ENCODE peak calls at places on chromosomes 7 and 10, in five cellular contexts. U, R, E, X and V are unnamed samples.
A peak's percentile ranks its signal among the peaks of the same experiment; 100 is the strongest.

GRCh38 chr10:13453896-13454295 is 74.9 kb downstream of the BEND7 start:
- DNase-seq in U (no peak), R (no peak), E (no peak), X (no peak), V (no peak)

GRCh38 chr10:72308320-72308987 is 34.7 kb downstream of the DDIT4 start:
- DNase-seq in U (peak; percentile 77), R (no peak), E (peak; percentile 79), X (peak; percentile 91), V (peak; percentile 86)

GRCh38 chr10:77513783-77514331 is 123.8 kb downstream of the KCNMA1 start:
- DNase-seq in U (peak; percentile 94), R (no peak), E (peak; percentile 74), X (peak; percentile 95), V (no peak)

GRCh38 chr10:110649652-110650264 is 5.6 kb downstream of the RBM20 start:
- DNase-seq in U (no peak), R (no peak), E (no peak), X (no peak), V (no peak)

GRCh38 chr7:83267141-83267631 is 104.5 kb upstream of the PCLO start:
- DNase-seq in U (no peak), R (no peak), E (no peak), X (peak; percentile 17), V (no peak)

GRCh38 chr7:80100254-80100653 is 34.4 kb upstream of the GNAI1 start:
- DNase-seq in U (no peak), R (no peak), E (no peak), X (no peak), V (no peak)

GRCh38 chr10:69222157-69223027 is 2.3 kb downstream of the HKDC1 start:
- DNase-seq in U (no peak), R (peak; percentile 40), E (no peak), X (peak; percentile 80), V (no peak)

GRCh38 chr10:30284860-30285594 is 64.1 kb downstream of the MTPAP start:
- DNase-seq in U (no peak), R (no peak), E (no peak), X (peak; percentile 70), V (no peak)

GRCh38 chr7:155652156-155653124 is 8.0 kb downstream of the RBM33 start:
- DNase-seq in U (no peak), R (no peak), E (no peak), X (peak; percentile 61), V (no peak)

GRCh38 chr7:50920031-50920635 is 137.4 kb upstream of the GRB10 start:
- DNase-seq in U (no peak), R (no peak), E (no peak), X (no peak), V (no peak)

GRCh38 chr7:142298009-142298408 is 40.2 kb upstream of the PRSS58 start:
- DNase-seq in U (no peak), R (no peak), E (no peak), X (peak; percentile 49), V (no peak)

GRCh38 chr7:88912852-88913251 is 117.3 kb upstream of the TEX47 start:
- DNase-seq in U (no peak), R (no peak), E (no peak), X (no peak), V (no peak)

GRCh38 chr10:3778708-3779108 is 6.3 kb downstream of the KLF6 start:
- DNase-seq in U (no peak), R (no peak), E (no peak), X (peak; percentile 42), V (no peak)

GRCh38 chr7:128381161-128381821 is 19.8 kb upstream of the PRRT4 start:
- DNase-seq in U (no peak), R (no peak), E (no peak), X (peak; percentile 49), V (no peak)

GRCh38 chr10:75860009-75860408 is 428.6 kb downstream of the LRMDA start:
- DNase-seq in U (no peak), R (no peak), E (no peak), X (no peak), V (peak; percentile 17)

DNA sequence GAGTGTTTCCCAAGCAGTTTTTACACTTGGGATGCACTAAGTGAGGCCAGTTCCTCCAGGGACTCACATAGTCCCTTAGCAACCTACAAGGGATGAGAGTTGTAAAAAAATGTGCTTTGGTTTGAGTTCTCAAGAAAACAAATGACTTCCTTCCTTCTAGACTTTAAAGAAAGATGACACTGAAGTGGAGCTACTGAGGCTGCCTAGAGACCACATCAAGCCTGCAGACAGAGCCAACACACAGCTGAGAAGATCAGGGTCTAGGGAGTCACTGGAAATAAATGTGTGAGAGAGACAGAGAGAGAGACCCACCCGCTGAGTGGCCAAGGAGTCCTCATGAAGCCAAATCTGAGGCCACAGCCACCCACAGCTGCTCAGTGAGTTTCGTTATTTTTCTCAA is 264.4 kb downstream of the TNS3 start:
- DNase-seq in U (no peak), R (no peak), E (no peak), X (no peak), V (no peak)
- H3K4me1 ChIP-seq in U (no peaks in the 10 kb centered on the region), R (peaks cover 21% of the 10 kb centered on the region), E (peaks cover 67% of the 10 kb centered on the region), X (peaks cover 8% of the 10 kb centered on the region), V (peaks cover 31% of the 10 kb centered on the region)

GRCh38 chr10:37831495-37832333 is 25.7 kb downstream of the ZNF248 start:
- DNase-seq in U (no peak), R (no peak), E (no peak), X (peak; percentile 3), V (no peak)
- H3K4me3 ChIP-seq in U (no peak overlapping the region), R (no peak overlapping the region), E (no peak overlapping the region), X (no peak overlapping the region), V (peak overlapping the region; percentile 25)

DNA sequence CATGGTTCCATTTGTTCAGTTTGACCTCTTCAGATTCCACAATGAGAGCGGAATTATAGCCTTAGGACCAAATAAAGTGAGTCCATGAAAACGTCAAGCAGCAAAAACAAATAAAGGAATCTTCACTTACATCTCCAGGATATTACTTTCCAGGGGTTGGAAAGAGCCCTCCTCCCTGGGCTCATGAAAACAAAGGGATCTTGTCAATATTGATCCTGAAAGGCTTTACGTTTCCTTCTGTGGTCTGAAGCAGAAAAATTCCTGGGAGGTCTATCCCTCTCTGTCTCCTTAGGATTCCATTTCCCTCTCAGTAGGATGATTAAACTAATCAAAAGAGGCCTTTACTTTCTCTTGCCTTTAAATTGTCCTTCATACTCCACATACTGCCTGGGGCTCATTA is 293.5 kb downstream of the GPAM start:
- DNase-seq in U (no peak), R (no peak), E (no peak), X (no peak), V (no peak)
- H3K4me1 ChIP-seq in U (no peaks in the 10 kb centered on the region), R (no peaks in the 10 kb centered on the region), E (no peaks in the 10 kb centered on the region), X (no peaks in the 10 kb centered on the region), V (no peaks in the 10 kb centered on the region)

DNA sequence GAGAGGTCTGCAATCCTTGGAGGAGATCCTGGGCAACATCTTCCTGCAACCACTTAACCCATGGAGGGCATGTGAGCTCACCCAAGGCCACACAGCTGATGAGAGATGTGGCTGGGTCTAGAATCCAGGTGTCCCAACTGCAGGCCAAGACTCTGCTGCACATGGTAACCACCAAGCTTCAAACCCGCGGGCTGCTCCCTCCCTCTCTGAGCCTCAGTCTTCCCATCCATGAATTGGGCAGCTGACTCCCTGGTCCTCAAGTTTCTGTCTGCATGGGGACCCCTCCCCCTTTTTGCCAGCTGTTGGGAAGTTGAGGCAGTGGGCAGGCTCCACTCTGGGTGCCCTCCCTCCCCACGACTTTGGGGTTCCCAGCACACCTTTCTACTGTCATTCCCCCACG is 20.9 kb upstream of the INMT start:
- DNase-seq in U (no peak), R (no peak), E (no peak), X (no peak), V (no peak)
- H3K4me3 ChIP-seq in U (no peak overlapping the region), R (no peak overlapping the region), E (no peak overlapping the region), X (no peak overlapping the region), V (no peak overlapping the region)

GRCh38 chr10:107915277-107915634 is 750.8 kb upstream of the SORCS1 start:
- DNase-seq in U (no peak), R (no peak), E (no peak), X (peak; percentile 68), V (no peak)
- H3K4me1 ChIP-seq in U (no peaks in the 10 kb centered on the region), R (peaks cover 8% of the 10 kb centered on the region), E (no peaks in the 10 kb centered on the region), X (peaks cover 14% of the 10 kb centered on the region), V (no peaks in the 10 kb centered on the region)

GRCh38 chr7:38902443-38902842 is 6.5 kb downstream of the VPS41 start:
- DNase-seq in U (no peak), R (no peak), E (no peak), X (no peak), V (no peak)

GRCh38 chr7:38907066-38907465 is 1.9 kb downstream of the VPS41 start:
- DNase-seq in U (no peak), R (no peak), E (no peak), X (no peak), V (no peak)

GRCh38 chr7:38908759-38909335 is at the start of gene VPS41:
- DNase-seq in U (peak; percentile 71), R (peak; percentile 59), E (peak; percentile 76), X (peak; percentile 86), V (peak; percentile 85)

GRCh38 chr7:38903057-38903456 is 5.9 kb downstream of the VPS41 start:
- DNase-seq in U (no peak), R (no peak), E (no peak), X (no peak), V (no peak)

GRCh38 chr7:38905026-38905759 is 3.8 kb downstream of the VPS41 start:
- DNase-seq in U (no peak), R (no peak), E (no peak), X (no peak), V (no peak)
- H3K4me3 ChIP-seq in U (no peak overlapping the region), R (no peak overlapping the region), E (no peak overlapping the region), X (no peak overlapping the region), V (no peak overlapping the region)

GRCh38 chr7:38335490-38336135 is 62.2 kb upstream of the TARP start:
- DNase-seq in U (peak; percentile 90), R (peak; percentile 78), E (peak; percentile 91), X (peak; percentile 89), V (peak; percentile 92)

GRCh38 chr7:38335123-38335489 is 61.7 kb upstream of the TARP start:
- DNase-seq in U (no peak), R (no peak), E (no peak), X (no peak), V (no peak)

DNA sequence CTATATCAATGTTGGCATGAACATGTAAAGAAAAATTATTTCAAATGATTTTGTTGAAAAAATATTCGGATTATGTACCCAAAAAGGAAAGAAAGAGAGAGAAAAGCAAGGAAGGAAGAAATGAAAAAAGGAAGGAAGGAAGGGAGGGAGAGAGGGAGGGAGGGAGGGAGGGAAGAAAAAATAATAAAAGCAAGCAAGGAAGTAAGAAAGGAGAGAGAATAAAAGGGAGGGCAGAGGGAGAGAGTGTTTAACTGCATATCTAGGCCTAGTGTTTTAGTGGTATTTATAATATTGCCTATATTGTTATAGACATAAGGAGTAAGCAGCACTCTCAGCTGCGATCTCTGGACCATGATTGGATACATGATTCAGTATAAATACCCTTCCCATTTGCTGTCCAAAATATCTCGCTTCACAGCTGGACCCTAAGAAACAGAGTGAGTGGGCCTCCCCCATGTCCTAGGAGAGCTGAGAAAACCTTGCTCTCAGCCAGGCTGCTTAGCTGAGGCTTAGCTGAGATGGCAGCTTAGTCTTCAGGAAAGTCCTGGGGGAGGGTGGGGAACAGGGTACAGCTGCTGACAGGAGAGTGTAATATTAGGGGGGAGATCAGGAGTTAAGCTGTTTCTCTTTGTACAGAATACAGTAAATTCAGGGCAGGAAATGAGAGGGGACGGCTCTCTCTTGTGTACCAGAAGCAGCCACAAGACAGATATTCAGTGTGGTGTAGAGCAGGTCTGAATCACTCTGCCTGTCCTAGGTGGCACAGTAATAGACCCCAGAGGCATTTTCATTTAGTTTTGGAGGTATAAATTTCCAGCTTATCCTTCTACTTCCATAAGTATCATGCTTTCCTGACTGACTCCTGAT is 66.8 kb upstream of the TARP start:
- DNase-seq in U (no peak), R (no peak), E (no peak), X (no peak), V (no peak)
- H3K4me1 ChIP-seq in U (peaks cover 3% of the 10 kb centered on the region), R (peaks cover 1% of the 10 kb centered on the region), E (peaks cover 4% of the 10 kb centered on the region), X (peaks cover 14% of the 10 kb centered on the region), V (peaks cover 3% of the 10 kb centered on the region)